ENCODE peak calls at places on chromosomes 6 and 20, in ten cellular contexts. Q, U, T, V, F, L, W, G, E and Y are unnamed samples.

GRCh38 chr6:30013296-30013922 is 47.7 kb upstream of the POLR1H start:
- DNase-seq in Q (no peak), U (no peak), T (peak), V (no peak), F (no peak), L (no peak), W (no peak), G (peak), E (no peak), Y (peak)

GRCh38 chr6:124679392-124679791 is 282.8 kb upstream of the RNF217 start:
- DNase-seq in Q (no peak), U (no peak), T (no peak), V (peak), F (no peak), L (peak), W (no peak), G (no peak), E (no peak), Y (no peak)

GRCh38 chr6:139378882-139379341 is 4.5 kb upstream of the CITED2 start:
- DNase-seq in Q (no peak), U (no peak), T (no peak), V (peak), F (peak), L (peak), W (no peak), G (no peak), E (no peak), Y (no peak)

GRCh38 chr6:152836523-152836922 is 85.9 kb downstream of the VIP start:
- DNase-seq in Q (no peak), U (no peak), T (no peak), V (no peak), F (no peak), L (no peak), W (no peak), G (no peak), E (no peak), Y (no peak)

GRCh38 chr6:170043150-170043819 is 247.6 kb downstream of the DLL1 start:
- DNase-seq in Q (no peak), U (no peak), T (no peak), V (no peak), F (no peak), L (no peak), W (no peak), G (no peak), E (no peak), Y (no peak)

GRCh38 chr6:117440558-117441525 is 15.1 kb upstream of the ROS1 start:
- DNase-seq in Q (no peak), U (no peak), T (no peak), V (peak), F (peak), L (peak), W (no peak), G (no peak), E (no peak), Y (no peak)

GRCh38 chr6:150490586-150490985 is 109.1 kb upstream of the PLEKHG1 start:
- DNase-seq in Q (no peak), U (no peak), T (no peak), V (no peak), F (no peak), L (no peak), W (no peak), G (no peak), E (no peak), Y (no peak)

GRCh38 chr20:1860446-1860845 is 34.8 kb upstream of the SIRPA start:
- DNase-seq in Q (no peak), U (no peak), T (no peak), V (peak), F (peak), L (peak), W (no peak), G (no peak), E (no peak), Y (no peak)

GRCh38 chr6:90860822-90861601 is 274.1 kb upstream of the MAP3K7 start:
- DNase-seq in Q (no peak), U (no peak), T (no peak), V (no peak), F (no peak), L (no peak), W (no peak), G (no peak), E (no peak), Y (no peak)

GRCh38 chr6:50655848-50656453 is 57.4 kb upstream of the TFAP2D start:
- DNase-seq in Q (no peak), U (no peak), T (no peak), V (no peak), F (peak), L (peak), W (no peak), G (peak), E (peak), Y (no peak)

GRCh38 chr20:50399917-50400704 is 110.1 kb upstream of the PTPN1 start:
- DNase-seq in Q (no peak), U (no peak), T (no peak), V (no peak), F (no peak), L (no peak), W (peak), G (no peak), E (no peak), Y (no peak)

GRCh38 chr6:112710710-112711109 is 363.6 kb downstream of the RFPL4B start:
- DNase-seq in Q (no peak), U (no peak), T (no peak), V (no peak), F (no peak), L (no peak), W (no peak), G (no peak), E (no peak), Y (no peak)

GRCh38 chr20:21710863-21711431 is 5.5 kb downstream of the PAX1 start:
- DNase-seq in Q (no peak), U (no peak), T (no peak), V (no peak), F (no peak), L (no peak), W (no peak), G (no peak), E (no peak), Y (no peak)

GRCh38 chr6:155530219-155530834 is 74.7 kb upstream of the NOX3 start:
- DNase-seq in Q (no peak), U (no peak), T (no peak), V (peak), F (peak), L (peak), W (no peak), G (no peak), E (no peak), Y (no peak)

GRCh38 chr6:47655719-47656595 is 42.4 kb upstream of the ADGRF4 start:
- DNase-seq in Q (peak), U (no peak), T (no peak), V (peak), F (peak), L (peak), W (no peak), G (no peak), E (no peak), Y (no peak)

GRCh38 chr6:30820196-30820595 is 64.1 kb upstream of the DDR1 start:
- DNase-seq in Q (peak), U (no peak), T (no peak), V (peak), F (peak), L (peak), W (no peak), G (no peak), E (no peak), Y (no peak)

GRCh38 chr20:40930561-40930960 is 98.1 kb upstream of the TOP1 start:
- DNase-seq in Q (no peak), U (no peak), T (no peak), V (no peak), F (peak), L (no peak), W (no peak), G (no peak), E (no peak), Y (no peak)

GRCh38 chr6:72669324-72669723 is 47.5 kb downstream of the KCNQ5 start:
- DNase-seq in Q (no peak), U (no peak), T (no peak), V (no peak), F (no peak), L (no peak), W (no peak), G (no peak), E (no peak), Y (no peak)

GRCh38 chr20:59222982-59223610 is 59.5 kb downstream of the ZNF831 start:
- DNase-seq in Q (no peak), U (no peak), T (no peak), V (no peak), F (no peak), L (peak), W (no peak), G (peak), E (peak), Y (peak)

DNA sequence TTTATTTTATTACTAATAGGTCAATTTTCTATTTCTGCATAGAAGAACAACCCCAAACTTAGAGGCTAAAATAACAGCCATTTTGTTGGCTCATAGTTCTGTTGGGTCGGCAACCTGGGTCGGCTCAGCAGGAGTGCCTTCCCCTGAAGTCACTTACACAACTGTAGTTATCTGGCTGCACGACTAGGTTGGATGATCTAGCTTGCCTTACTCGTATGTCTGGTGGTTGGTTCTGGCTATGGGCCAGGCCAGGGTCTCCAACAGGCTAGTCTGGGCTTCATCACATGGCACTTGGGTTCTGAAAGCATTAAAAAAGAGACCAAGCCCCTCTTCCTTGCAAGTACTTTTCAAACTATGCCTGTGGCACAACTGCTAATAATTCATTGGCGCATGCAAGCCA is 53.5 kb downstream of the STXBP5 start:
- DNase-seq in Q (no peak), U (no peak), T (no peak), V (no peak), F (no peak), L (no peak), W (no peak), G (no peak), E (no peak), Y (no peak)
- TF ChIP-seq CTCF in Q (no peak), U (no peak), T (no peak), V (no peak), F (no peak), L (no peak), W (no peak), G (no peak), E (no peak), Y (no peak)

GRCh38 chr20:17833036-17833674 is 133.4 kb downstream of the BANF2 start:
- DNase-seq in Q (no peak), U (no peak), T (no peak), V (peak), F (peak), L (peak), W (no peak), G (no peak), E (no peak), Y (no peak)
- TF ChIP-seq CTCF in Q (no peak), U (no peak), T (no peak), V (no peak), F (no peak), L (no peak), W (no peak), G (no peak), E (no peak), Y (no peak)

DNA sequence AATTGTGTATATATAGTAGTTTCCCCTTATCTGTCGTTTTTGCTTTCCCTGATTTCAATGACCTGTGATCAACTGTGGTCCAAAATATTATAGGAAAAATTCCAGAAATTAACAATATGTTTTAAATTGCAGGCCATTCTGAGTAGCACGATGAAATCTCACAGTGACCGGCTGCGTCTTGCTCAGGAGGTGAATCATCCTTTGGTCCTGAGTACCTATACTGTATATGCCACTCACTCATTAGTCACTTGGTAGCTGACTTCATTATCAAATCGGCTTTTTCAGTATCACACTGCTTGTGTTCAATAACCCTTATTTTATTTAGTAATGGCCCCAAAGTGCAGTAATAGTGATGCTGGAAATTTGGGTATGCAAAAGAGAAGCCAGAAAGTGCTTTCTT is 728.3 kb upstream of the EYS start:
- DNase-seq in Q (no peak), U (no peak), T (no peak), V (no peak), F (no peak), L (no peak), W (no peak), G (no peak), E (no peak), Y (no peak)
- TF ChIP-seq CTCF in Q (no peak), U (no peak), T (no peak), V (no peak), F (no peak), L (no peak), W (no peak), G (no peak), E (no peak), Y (no peak)

GRCh38 chr6:127515234-127515793 is 3.8 kb downstream of the MTCL3 start:
- DNase-seq in Q (no peak), U (no peak), T (peak), V (no peak), F (no peak), L (peak), W (no peak), G (peak), E (peak), Y (peak)
- TF ChIP-seq CTCF in Q (no peak), U (no peak), T (no peak), V (no peak), F (peak), L (no peak), W (no peak), G (no peak), E (no peak), Y (peak)

DNA sequence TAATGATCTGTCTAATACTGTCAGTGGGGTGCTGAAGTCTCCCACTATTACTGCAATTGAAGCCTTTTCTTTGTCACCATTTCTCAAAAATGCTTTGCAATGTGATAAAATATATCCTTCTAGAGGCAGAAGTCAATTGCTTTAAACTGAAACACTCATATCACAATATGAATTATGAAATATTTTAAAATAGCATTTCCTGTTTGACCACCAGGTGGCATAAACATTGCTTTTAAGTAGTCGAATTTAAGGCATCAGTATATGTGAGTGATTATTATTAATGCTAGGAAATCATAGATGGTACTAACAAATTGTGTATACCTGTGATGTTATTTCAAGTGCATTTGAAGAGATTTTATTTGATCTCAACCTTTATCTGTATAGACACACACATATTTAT is 87.5 kb downstream of the MEI4 start:
- DNase-seq in Q (no peak), U (peak), T (no peak), V (peak), F (peak), L (peak), W (no peak), G (no peak), E (no peak), Y (no peak)
- TF ChIP-seq CTCF in Q (peak), U (peak), T (peak), V (peak), F (peak), L (peak), W (no peak), G (peak), E (peak), Y (peak)

GRCh38 chr20:62752181-62752670 is 43.6 kb downstream of the NTSR1 start:
- DNase-seq in Q (no peak), U (no peak), T (no peak), V (no peak), F (no peak), L (no peak), W (no peak), G (no peak), E (no peak), Y (no peak)

GRCh38 chr20:62749851-62750445 is 41.3 kb downstream of the NTSR1 start:
- DNase-seq in Q (no peak), U (no peak), T (no peak), V (no peak), F (no peak), L (no peak), W (no peak), G (no peak), E (no peak), Y (no peak)

GRCh38 chr20:62753626-62754025 is 42.6 kb upstream of the MRGBP start:
- DNase-seq in Q (no peak), U (no peak), T (no peak), V (no peak), F (no peak), L (no peak), W (no peak), G (no peak), E (no peak), Y (no peak)

GRCh38 chr20:62752671-62753501 is 43.4 kb upstream of the MRGBP start:
- DNase-seq in Q (no peak), U (no peak), T (no peak), V (peak), F (no peak), L (peak), W (no peak), G (no peak), E (no peak), Y (no peak)

GRCh38 chr20:62751551-62752150 is 43.0 kb downstream of the NTSR1 start:
- DNase-seq in Q (no peak), U (no peak), T (no peak), V (no peak), F (no peak), L (no peak), W (no peak), G (no peak), E (no peak), Y (no peak)
- TF ChIP-seq CTCF in Q (no peak), U (no peak), T (no peak), V (no peak), F (no peak), L (no peak), W (no peak), G (no peak), E (no peak), Y (no peak)

DNA sequence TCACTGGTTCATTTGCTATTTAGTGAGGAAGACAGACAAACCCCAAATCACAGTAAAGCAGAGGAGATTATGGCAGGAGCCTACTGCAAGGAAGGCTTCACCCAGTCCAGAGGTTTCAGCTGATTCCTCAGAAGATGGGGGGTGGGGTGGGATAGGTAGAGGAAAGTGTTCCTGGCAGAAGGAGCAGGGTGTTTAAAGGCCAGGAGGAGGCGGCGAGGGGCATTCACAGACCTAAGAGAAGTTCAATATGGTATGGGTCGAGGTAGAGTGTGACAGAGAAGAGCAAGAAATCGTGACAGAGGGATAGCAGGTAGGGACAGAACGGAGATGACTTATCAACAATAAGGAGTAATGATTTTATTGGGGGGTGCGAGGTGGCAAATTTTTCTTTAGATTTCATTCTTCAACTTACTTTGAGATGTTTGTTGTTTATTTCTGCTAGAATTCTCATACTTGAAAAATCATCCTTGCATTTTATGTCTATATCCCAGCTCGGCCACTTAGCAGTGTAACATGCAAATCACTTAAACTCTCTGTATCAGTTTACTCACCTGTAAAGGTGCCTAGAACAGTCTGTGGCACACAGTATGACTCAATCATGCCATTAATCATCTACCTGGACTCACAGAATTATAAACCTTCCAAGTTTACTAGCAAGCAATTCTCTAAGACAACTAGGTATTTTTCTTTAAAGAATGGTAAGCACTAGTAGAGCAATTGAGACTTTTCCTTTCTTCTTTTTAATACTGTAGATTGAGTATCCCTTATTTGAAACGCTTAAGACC is 176.7 kb downstream of the REV3L start:
- DNase-seq in Q (no peak), U (no peak), T (no peak), V (no peak), F (no peak), L (no peak), W (no peak), G (no peak), E (no peak), Y (no peak)
- TF ChIP-seq CTCF in Q (no peak), U (no peak), T (no peak), V (no peak), F (no peak), L (no peak), W (no peak), G (no peak), E (no peak), Y (no peak)

DNA sequence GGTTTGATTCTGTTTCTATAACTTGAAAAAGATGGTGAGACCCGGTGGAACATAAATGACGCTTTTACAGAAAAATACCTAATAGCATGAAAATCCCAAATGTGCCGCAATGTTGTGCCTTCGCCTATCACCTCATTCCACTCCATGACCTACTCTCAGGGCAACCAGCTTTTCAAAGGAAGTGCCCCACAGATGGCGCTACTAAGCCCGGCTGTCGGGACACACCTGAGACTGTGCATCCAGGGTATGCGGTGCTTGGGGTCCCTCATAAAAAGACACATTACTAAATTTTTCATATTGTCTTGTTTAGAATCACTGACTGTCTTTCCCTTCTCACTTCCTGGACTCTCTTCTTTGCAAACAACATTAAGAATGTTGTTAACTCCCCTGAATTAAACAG is 145.5 kb upstream of the RPS6KA2 start:
- DNase-seq in Q (no peak), U (no peak), T (no peak), V (no peak), F (no peak), L (no peak), W (no peak), G (no peak), E (peak), Y (no peak)
- TF ChIP-seq CTCF in Q (no peak), U (peak), T (peak), V (peak), F (peak), L (peak), W (no peak), G (no peak), E (no peak), Y (no peak)

DNA sequence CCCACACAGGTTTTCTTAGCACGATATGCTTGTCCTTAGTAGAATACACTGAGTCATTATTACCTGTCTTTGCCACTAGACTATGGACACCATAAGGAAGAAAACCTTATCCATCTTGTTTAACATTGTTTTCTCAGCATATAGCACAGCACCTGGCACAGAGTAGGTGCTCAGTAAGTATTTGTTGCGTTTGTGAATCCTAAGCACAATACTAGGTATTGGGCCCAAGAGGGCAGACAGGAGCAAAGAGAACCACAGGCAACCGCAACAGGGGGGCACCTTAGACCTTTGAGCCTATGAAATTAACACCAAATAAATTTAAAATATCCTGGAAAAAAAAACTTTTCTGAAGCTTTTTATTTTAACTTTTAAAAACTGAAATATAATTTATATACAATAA is 3.7 kb upstream of the NCOA6 start:
- DNase-seq in Q (no peak), U (no peak), T (no peak), V (no peak), F (no peak), L (no peak), W (no peak), G (no peak), E (no peak), Y (no peak)
- TF ChIP-seq CTCF in Q (no peak), U (no peak), T (peak), V (no peak), F (no peak), L (no peak), W (no peak), G (no peak), E (no peak), Y (no peak)

GRCh38 chr6:34074064-34074739 is 71.7 kb downstream of the GRM4 start:
- DNase-seq in Q (no peak), U (no peak), T (no peak), V (no peak), F (no peak), L (no peak), W (no peak), G (no peak), E (no peak), Y (no peak)
- TF ChIP-seq CTCF in Q (no peak), U (no peak), T (no peak), V (no peak), F (no peak), L (no peak), W (no peak), G (no peak), E (no peak), Y (peak)